ENCODE peak calls at places on chromosomes 6 and 20, in six cellular contexts. J is HCT116, L is K562, T is GM12878, O is H1, A is HepG2. G is an unnamed sample.

GRCh38 chr6:293185-294174 is 1.2 kb downstream of the DUSP22 start:
- DNase-seq in A (no peak), O (no peak), L (no peak), J (no peak), T (no peak), G (no peak)

GRCh38 chr20:32457476-32457986 is 99.4 kb downstream of the ASXL1 start:
- DNase-seq in A (no peak), L (no peak), J (no peak), T (no peak), O (peak), G (peak)

GRCh38 chr6:148776321-148776966 is 29.6 kb downstream of the UST start:
- DNase-seq in J (no peak), T (no peak), O (no peak), A (no peak), L (no peak), G (no peak)

GRCh38 chr20:40019510-40019909 is 669.5 kb downstream of the MAFB start:
- DNase-seq in A (no peak), O (no peak), J (no peak), L (no peak), T (no peak), G (no peak)

GRCh38 chr6:5712349-5713215 is 294.1 kb downstream of the NRN1 start:
- DNase-seq in A (no peak), J (no peak), T (no peak), O (no peak), L (no peak), G (no peak)

GRCh38 chr6:127959869-127960268 is 59.0 kb upstream of the THEMIS start:
- DNase-seq in T (no peak), O (no peak), A (no peak), L (no peak), J (no peak), G (no peak)

GRCh38 chr6:113873043-113873667 is 16.0 kb downstream of the MARCKS start:
- DNase-seq in L (no peak), A (peak), O (no peak), J (no peak), T (no peak), G (no peak)

GRCh38 chr6:169237496-169238134 is 16.0 kb downstream of the THBS2 start:
- DNase-seq in J (no peak), O (no peak), A (no peak), L (no peak), T (no peak), G (no peak)

GRCh38 chr20:55090301-55090700 is 614.9 kb downstream of the DOK5 start:
- DNase-seq in T (no peak), A (no peak), L (no peak), J (no peak), O (no peak), G (no peak)

GRCh38 chr6:5093231-5094015 is 8.3 kb downstream of the PPP1R3G start:
- DNase-seq in O (no peak), T (no peak), L (no peak), A (no peak), J (no peak), G (no peak)

GRCh38 chr20:57526067-57526884 is 1.3 kb upstream of the CTCFL start:
- DNase-seq in J (peak), A (peak), O (no peak), L (peak), T (no peak), G (peak)

GRCh38 chr6:11271637-11272036 is 39.2 kb upstream of the NEDD9 start:
- DNase-seq in L (no peak), A (no peak), T (no peak), O (no peak), J (no peak), G (no peak)

DNA sequence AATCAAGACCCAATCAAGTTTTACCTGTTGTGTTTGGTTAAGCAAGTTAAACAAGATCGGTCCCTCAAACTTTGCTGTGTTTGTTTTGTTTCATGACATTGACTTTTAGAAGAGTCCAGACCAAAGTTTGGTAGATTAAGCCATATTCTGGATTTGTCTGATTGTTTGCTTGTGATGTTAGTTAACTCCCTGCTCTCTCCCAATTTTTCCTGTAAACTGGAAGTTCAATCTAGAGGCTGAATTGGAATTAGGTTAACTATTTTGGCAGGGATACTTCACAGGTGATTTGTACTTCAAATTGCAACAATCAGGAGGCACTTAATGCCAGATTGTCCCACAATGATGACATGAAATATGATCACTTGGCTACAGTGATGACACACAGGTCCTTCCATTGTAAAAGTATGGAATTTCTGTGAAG is 13.6 kb upstream of the SH3BGRL2 start:
- DNase-seq in L (no peak), T (no peak), J (no peak), O (no peak), A (peak), G (no peak)
- TF ChIP-seq ZNF274 in L (no peak), T (no peak), J (no peak), O (no peak), A (no peak), G (no peak)

DNA sequence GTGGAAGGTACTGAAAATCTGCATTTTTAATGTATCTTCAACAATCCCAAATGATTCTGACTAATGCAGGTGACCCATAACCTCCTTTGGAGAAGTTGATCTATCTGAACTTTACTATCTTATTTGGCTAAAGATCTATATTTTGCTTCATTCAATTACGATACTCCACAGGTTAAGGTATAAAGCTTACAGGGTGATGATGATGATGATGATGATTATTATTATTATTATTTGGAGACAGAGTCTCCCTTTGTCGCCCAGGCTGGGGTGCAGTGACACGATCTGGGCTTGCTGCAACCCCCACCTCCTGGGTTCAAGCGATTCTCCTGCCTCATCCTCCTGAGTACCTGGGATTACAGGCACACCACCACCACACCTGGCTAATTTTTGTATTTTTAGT is 13.1 kb downstream of the TOP1 start:
- DNase-seq in O (no peak), J (no peak), T (no peak), A (no peak), L (no peak), G (no peak)
- TF ChIP-seq ZNF274 in O (no peak), J (no peak), T (no peak), A (no peak), L (no peak), G (no peak)

GRCh38 chr6:70396163-70396562 is 17.1 kb upstream of the FAM135A start:
- DNase-seq in L (peak), T (no peak), J (no peak), A (no peak), O (no peak), G (no peak)

GRCh38 chr6:70396796-70397729 is 16.2 kb upstream of the FAM135A start:
- DNase-seq in O (no peak), A (no peak), L (peak), J (no peak), T (no peak), G (no peak)

GRCh38 chr6:70394518-70395300 is 18.6 kb upstream of the FAM135A start:
- DNase-seq in L (peak), O (no peak), J (no peak), A (no peak), T (no peak), G (no peak)

GRCh38 chr6:70395301-70395672 is 18.0 kb upstream of the FAM135A start:
- DNase-seq in O (no peak), J (no peak), T (no peak), L (no peak), A (no peak), G (no peak)

GRCh38 chr6:70398783-70399730 is 14.3 kb upstream of the FAM135A start:
- DNase-seq in J (peak), T (no peak), L (peak), O (no peak), A (peak), G (no peak)
- TF ChIP-seq ZNF274 in J (no peak), T (no peak), L (no peak), O (no peak), A (no peak), G (no peak)

GRCh38 chr6:161796726-161797125 is 522.9 kb upstream of the AGPAT4 start:
- DNase-seq in L (no peak), J (no peak), T (no peak), A (no peak), O (no peak), G (no peak)

GRCh38 chr6:161788531-161788930 is 514.7 kb upstream of the AGPAT4 start:
- DNase-seq in L (no peak), T (no peak), O (no peak), J (no peak), A (no peak), G (no peak)

DNA sequence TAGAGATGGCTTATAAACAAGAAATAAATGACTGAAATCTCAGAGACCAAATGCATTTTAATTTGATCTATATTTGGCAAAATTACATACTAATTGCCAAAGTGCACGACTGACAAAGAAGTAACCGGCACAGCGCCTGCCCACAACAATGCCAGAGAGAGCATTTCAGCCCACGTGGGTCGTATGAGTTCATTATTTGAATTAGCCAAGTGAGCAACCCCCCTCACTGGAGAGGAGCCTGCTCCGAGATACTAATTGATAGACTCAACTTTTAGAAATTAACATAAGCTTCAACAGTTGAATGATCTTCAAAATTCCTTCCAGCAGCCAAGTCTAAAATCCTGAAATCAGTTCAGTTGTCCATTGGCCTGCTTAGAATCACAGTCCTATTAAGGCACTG is 519.0 kb upstream of the AGPAT4 start:
- DNase-seq in J (no peak), L (no peak), O (no peak), T (no peak), A (no peak), G (no peak)
- TF ChIP-seq ZNF274 in J (no peak), L (no peak), O (no peak), T (no peak), A (no peak), G (no peak)

DNA sequence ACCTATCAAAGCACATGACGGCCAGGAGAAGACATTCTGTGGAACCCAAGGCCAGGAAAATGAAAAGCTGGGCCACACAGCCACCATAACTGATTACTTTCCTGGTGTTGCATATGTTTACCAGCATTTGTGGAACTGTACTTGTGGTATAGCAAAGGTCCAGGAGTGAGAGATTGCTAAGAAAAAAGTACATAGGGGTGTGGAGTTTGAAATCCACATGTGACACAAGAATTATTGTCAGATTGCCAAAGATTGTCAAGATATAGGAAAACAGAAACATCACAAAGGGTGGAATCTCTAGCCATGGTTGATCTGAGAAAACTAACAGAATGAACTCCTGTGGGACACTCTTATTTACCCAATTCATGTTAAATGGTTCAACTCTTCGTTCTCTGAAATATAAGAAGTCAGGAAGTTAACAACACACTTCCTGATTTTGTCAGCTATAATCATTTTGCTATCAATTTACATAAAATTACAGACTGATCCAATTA is at the start of gene OR2B2:
- DNase-seq in J (no peak), T (no peak), L (no peak), A (no peak), O (no peak), G (no peak)
- TF ChIP-seq ZNF274 in J (no peak), T (no peak), L (no peak), A (no peak), O (no peak), G (no peak)

GRCh38 chr6:161482517-161482903 is 208.6 kb upstream of the AGPAT4 start:
- DNase-seq in A (no peak), L (no peak), T (no peak), O (no peak), J (no peak), G (no peak)
- TF ChIP-seq ZNF274 in A (no peak), L (no peak), T (no peak), O (no peak), J (no peak), G (no peak)

DNA sequence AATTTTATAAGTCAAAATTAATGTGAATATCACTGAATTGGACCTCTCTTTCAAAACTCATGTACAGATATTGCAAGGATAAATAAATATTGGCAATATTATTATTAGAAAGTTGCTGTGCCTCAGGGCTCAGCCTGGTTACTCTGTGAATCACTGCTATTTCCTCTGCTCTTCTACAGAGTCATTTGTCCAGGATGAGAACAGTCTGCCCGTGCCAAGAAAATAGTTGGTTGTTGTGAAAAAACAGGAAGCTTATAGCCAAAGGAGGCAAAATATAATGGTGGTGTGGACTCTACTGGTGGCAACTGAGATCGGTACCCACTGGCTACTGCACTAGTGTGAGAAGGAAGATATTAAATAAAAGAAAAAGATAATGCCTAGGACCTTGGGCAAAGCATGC is 93.6 kb downstream of the RIMS1 start:
- DNase-seq in O (no peak), L (no peak), J (no peak), A (no peak), T (no peak), G (no peak)
- TF ChIP-seq ZNF274 in O (no peak), L (no peak), J (no peak), A (no peak), T (no peak), G (no peak)

GRCh38 chr20:36441416-36441815 is 99.9 kb upstream of the MYL9 start:
- DNase-seq in T (no peak), L (no peak), A (no peak), J (no peak), O (no peak), G (no peak)
- TF ChIP-seq ZNF274 in T (no peak), L (no peak), A (no peak), J (no peak), O (no peak), G (no peak)

GRCh38 chr6:156884306-156884705 is 107.1 kb downstream of the ARID1B start:
- DNase-seq in L (peak), A (no peak), T (no peak), O (no peak), J (no peak), G (no peak)
- TF ChIP-seq ZNF274 in L (no peak), A (no peak), T (no peak), O (no peak), J (no peak), G (no peak)

G was measured in NT2/D1.